ENCODE peak calls at places on chromosomes 13 and 19, in nine cellular contexts. Y, G, D, S, O, L, E, C and H are unnamed samples.
A peak's percentile ranks its signal among the peaks of the same experiment; 100 is the strongest.

GRCh38 chr19:18496980-18497256 is 25.0 kb downstream of the ELL start:
- DNase-seq in Y (no peak), G (no peak), D (no peak), S (no peak), O (no peak), L (no peak), E (no peak), C (no peak), H (no peak)

GRCh38 chr19:10718205-10719196 is 622 bp downstream of the DNM2 start:
- DNase-seq in Y (peak; percentile 21), G (no peak), D (peak; percentile 76), S (peak; percentile 52), O (no peak), L (no peak), E (peak; percentile 52), C (peak; percentile 56), H (peak; percentile 49)

GRCh38 chr19:54525636-54526035 is 23.0 kb downstream of the LAIR2 start:
- DNase-seq in Y (no peak), G (no peak), D (no peak), S (no peak), O (no peak), L (no peak), E (no peak), C (no peak), H (no peak)

GRCh38 chr19:19224852-19225494 is 13.2 kb downstream of the NCAN start:
- DNase-seq in Y (peak; percentile 59), G (peak; percentile 80), D (peak; percentile 87), S (peak; percentile 71), O (peak; percentile 63), L (peak; percentile 22), E (peak; percentile 67), C (peak; percentile 54), H (peak; percentile 70)

GRCh38 chr19:5246554-5247155 is 94.0 kb downstream of the PTPRS start:
- DNase-seq in Y (no peak), G (no peak), D (no peak), S (no peak), O (no peak), L (no peak), E (no peak), C (no peak), H (no peak)

GRCh38 chr19:43841990-43842389 is 14.9 kb downstream of the ZNF283 start:
- DNase-seq in Y (no peak), G (no peak), D (no peak), S (no peak), O (no peak), L (no peak), E (no peak), C (no peak), H (no peak)

GRCh38 chr19:3642987-3643386 is 16.4 kb upstream of the CACTIN start:
- DNase-seq in Y (no peak), G (no peak), D (no peak), S (no peak), O (no peak), L (no peak), E (no peak), C (no peak), H (no peak)

GRCh38 chr13:112953591-112954487 is 15.2 kb upstream of the MCF2L start:
- DNase-seq in Y (no peak), G (no peak), D (no peak), S (no peak), O (no peak), L (no peak), E (no peak), C (no peak), H (no peak)

GRCh38 chr13:52173373-52173772 is 14.0 kb upstream of the NEK3 start:
- DNase-seq in Y (no peak), G (no peak), D (no peak), S (no peak), O (no peak), L (no peak), E (no peak), C (no peak), H (no peak)

GRCh38 chr13:27022571-27023311 is 148.9 kb downstream of the USP12 start:
- DNase-seq in Y (peak; percentile 94), G (no peak), D (no peak), S (no peak), O (no peak), L (no peak), E (no peak), C (no peak), H (no peak)

GRCh38 chr13:35917942-35918645 is 213.1 kb downstream of the DCLK1 start:
- DNase-seq in Y (peak; percentile 18), G (no peak), D (no peak), S (no peak), O (no peak), L (no peak), E (no peak), C (no peak), H (no peak)

GRCh38 chr19:13640611-13641010 is 123.7 kb upstream of the MRI1 start:
- DNase-seq in Y (no peak), G (no peak), D (no peak), S (no peak), O (no peak), L (no peak), E (no peak), C (no peak), H (no peak)

GRCh38 chr13:21813844-21814243 is 143.0 kb downstream of the FGF9 start:
- DNase-seq in Y (no peak), G (no peak), D (no peak), S (no peak), O (no peak), L (no peak), E (no peak), C (no peak), H (no peak)

GRCh38 chr19:56310462-56310861 is 4.2 kb downstream of the ZSCAN5A start:
- DNase-seq in Y (no peak), G (no peak), D (no peak), S (no peak), O (no peak), L (no peak), E (no peak), C (no peak), H (no peak)

GRCh38 chr19:17156947-17157302 is 58.2 kb upstream of the USE1 start:
- DNase-seq in Y (no peak), G (no peak), D (peak; percentile 55), S (no peak), O (no peak), L (no peak), E (no peak), C (no peak), H (no peak)

GRCh38 chr13:105147481-105147880 is 1388.0 kb downstream of the EFNB2 start:
- DNase-seq in Y (peak; percentile 36), G (no peak), D (no peak), S (no peak), O (no peak), L (no peak), E (no peak), C (no peak), H (no peak)

GRCh38 chr19:2170219-2170618 is 6.5 kb downstream of the DOT1L start:
- DNase-seq in Y (no peak), G (no peak), D (no peak), S (no peak), O (no peak), L (no peak), E (no peak), C (no peak), H (no peak)

GRCh38 chr19:2168619-2169424 is 5.1 kb downstream of the DOT1L start:
- DNase-seq in Y (peak; percentile 97), G (peak; percentile 95), D (peak; percentile 98), S (peak; percentile 99), O (peak; percentile 71), L (peak; percentile 96), E (no peak), C (peak; percentile 97), H (peak; percentile 96)

GRCh38 chr19:2173388-2173787 is 9.7 kb downstream of the DOT1L start:
- DNase-seq in Y (no peak), G (no peak), D (no peak), S (no peak), O (no peak), L (no peak), E (no peak), C (no peak), H (no peak)

GRCh38 chr19:2171349-2172145 is 7.8 kb downstream of the DOT1L start:
- DNase-seq in Y (peak; percentile 55), G (no peak), D (peak; percentile 60), S (no peak), O (peak; percentile 80), L (no peak), E (peak; percentile 77), C (peak; percentile 73), H (no peak)

DNA sequence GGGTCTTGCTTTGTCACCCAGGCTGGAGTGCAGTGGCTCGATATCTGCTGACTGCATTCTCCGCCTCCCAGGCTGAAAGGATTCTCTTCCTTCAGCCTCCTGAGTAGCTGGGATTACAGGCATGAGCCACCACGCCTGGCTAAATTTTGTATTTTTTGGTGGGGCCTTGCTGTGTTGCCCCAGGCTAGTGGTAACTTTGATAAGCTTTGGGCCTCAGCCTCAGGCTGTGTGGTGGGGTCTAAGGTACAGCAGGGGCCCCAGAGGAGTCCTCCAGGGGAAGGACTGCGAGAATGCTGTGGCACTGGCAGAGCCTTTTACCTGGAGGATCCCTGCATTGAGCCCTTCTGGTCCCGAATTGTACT is 7.2 kb downstream of the DOT1L start:
- DNase-seq in Y (no peak), G (no peak), D (no peak), S (no peak), O (no peak), L (no peak), E (no peak), C (no peak), H (no peak)
- H3K4me1 ChIP-seq in Y (peaks cover 42% of the 10 kb centered on the region), G (peaks cover 39% of the 10 kb centered on the region), D (peaks cover 77% of the 10 kb centered on the region), S (peaks cover 38% of the 10 kb centered on the region), O (peaks cover 22% of the 10 kb centered on the region), L (peaks cover 28% of the 10 kb centered on the region), E (peaks cover 35% of the 10 kb centered on the region), C (peaks cover 87% of the 10 kb centered on the region), H (peaks cover 79% of the 10 kb centered on the region)

GRCh38 chr13:40984670-40985366 is 34.3 kb downstream of the ELF1 start:
- DNase-seq in Y (no peak), G (no peak), D (no peak), S (no peak), O (no peak), L (no peak), E (peak; percentile 49), C (no peak), H (no peak)
- H3K4me1 ChIP-seq in Y (peaks cover 4% of the 10 kb centered on the region), G (peaks cover 19% of the 10 kb centered on the region), D (peaks cover 62% of the 10 kb centered on the region), S (peaks cover 3% of the 10 kb centered on the region), O (no peaks in the 10 kb centered on the region), L (peaks cover 7% of the 10 kb centered on the region), E (peaks cover 53% of the 10 kb centered on the region), C (peaks cover 84% of the 10 kb centered on the region), H (peaks cover 47% of the 10 kb centered on the region)

GRCh38 chr19:38674388-38675133 is 27.1 kb downstream of the ACTN4 start:
- DNase-seq in Y (peak; percentile 36), G (no peak), D (no peak), S (no peak), O (no peak), L (peak; percentile 90), E (no peak), C (no peak), H (no peak)
- H3K4me1 ChIP-seq in Y (peaks cover 33% of the 10 kb centered on the region), G (peaks cover 33% of the 10 kb centered on the region), D (peaks cover 82% of the 10 kb centered on the region), S (peaks cover 48% of the 10 kb centered on the region), O (peaks cover 14% of the 10 kb centered on the region), L (peaks cover 31% of the 10 kb centered on the region), E (peaks cover 67% of the 10 kb centered on the region), C (peaks cover 96% of the 10 kb centered on the region), H (peaks cover 92% of the 10 kb centered on the region)

DNA sequence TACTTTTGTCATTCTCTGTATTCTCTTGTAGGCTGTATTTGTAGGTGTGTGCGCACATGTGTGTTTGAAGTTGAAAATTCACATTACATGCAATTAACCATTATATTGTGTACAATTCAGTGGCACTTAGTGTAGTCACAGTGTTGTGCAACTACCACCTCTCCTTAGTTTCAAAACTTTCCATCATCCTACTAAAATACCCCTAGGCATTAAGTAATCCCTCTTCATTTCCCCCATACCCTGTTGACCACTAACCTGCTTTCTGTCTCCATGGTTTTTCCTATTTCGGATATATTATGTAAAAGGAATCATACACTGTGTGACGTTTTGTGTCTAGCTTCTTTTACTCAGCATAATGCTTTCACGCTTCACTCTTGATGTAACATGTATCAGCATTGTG is 16.1 kb downstream of the LSM14A start:
- DNase-seq in Y (no peak), G (no peak), D (no peak), S (no peak), O (no peak), L (no peak), E (no peak), C (no peak), H (no peak)
- H3K4me1 ChIP-seq in Y (peaks cover 3% of the 10 kb centered on the region), G (no peaks in the 10 kb centered on the region), D (peaks cover 72% of the 10 kb centered on the region), S (peaks cover 5% of the 10 kb centered on the region), O (peaks cover 4% of the 10 kb centered on the region), L (no peaks in the 10 kb centered on the region), E (peaks cover 77% of the 10 kb centered on the region), C (peaks cover 93% of the 10 kb centered on the region), H (peaks cover 75% of the 10 kb centered on the region)